ENCODE peak calls at places on chromosomes 16 and 17, in seven cellular contexts. One of them, this sample, is unnamed.

GRCh38 chr17:16491703-16492612 is at the start of gene LRRC75A:
- DNase-seq in pancreas: peak; percentile 83
- DNase-seq in CD4-positive, CD25-positive, alpha-beta regulatory T cell: peak; percentile 43
- DNase-seq in adrenal gland: peak; percentile 62
- DNase-seq in CD8-positive, alpha-beta T cell: peak; percentile 70
- DNase-seq in H1: no peak
- DNase-seq in kidney: peak; percentile 86
- DNase-seq in this sample: peak; percentile 59

GRCh38 chr16:79334127-79334526 is 266.4 kb downstream of the MAF start:
- DNase-seq in kidney: no peak
- DNase-seq in pancreas: no peak
- DNase-seq in H1: no peak
- DNase-seq in CD4-positive, CD25-positive, alpha-beta regulatory T cell: peak; percentile 16
- DNase-seq in adrenal gland: no peak
- DNase-seq in CD8-positive, alpha-beta T cell: no peak
- DNase-seq in this sample: no peak

GRCh38 chr17:77320046-77320445 is 179.3 kb downstream of the SEC14L1 start:
- DNase-seq in CD4-positive, CD25-positive, alpha-beta regulatory T cell: no peak
- DNase-seq in kidney: peak; percentile 83
- DNase-seq in H1: no peak
- DNase-seq in adrenal gland: no peak
- DNase-seq in pancreas: no peak
- DNase-seq in CD8-positive, alpha-beta T cell: no peak
- DNase-seq in this sample: no peak

GRCh38 chr16:57270221-57271062 is 14.0 kb downstream of the PLLP start:
- DNase-seq in pancreas: no peak
- DNase-seq in kidney: peak; percentile 38
- DNase-seq in adrenal gland: no peak
- DNase-seq in CD8-positive, alpha-beta T cell: no peak
- DNase-seq in H1: no peak
- DNase-seq in CD4-positive, CD25-positive, alpha-beta regulatory T cell: no peak
- DNase-seq in this sample: no peak

GRCh38 chr16:73365010-73365409 is 317.1 kb upstream of the ZFHX3 start:
- DNase-seq in H1: no peak
- DNase-seq in kidney: no peak
- DNase-seq in CD8-positive, alpha-beta T cell: no peak
- DNase-seq in CD4-positive, CD25-positive, alpha-beta regulatory T cell: no peak
- DNase-seq in adrenal gland: peak; percentile 52
- DNase-seq in pancreas: peak; percentile 66
- DNase-seq in this sample: peak; percentile 52

GRCh38 chr16:58345574-58346354 is 46.5 kb upstream of the GINS3 start:
- DNase-seq in pancreas: no peak
- DNase-seq in CD8-positive, alpha-beta T cell: no peak
- DNase-seq in H1: no peak
- DNase-seq in adrenal gland: no peak
- DNase-seq in CD4-positive, CD25-positive, alpha-beta regulatory T cell: no peak
- DNase-seq in kidney: no peak
- DNase-seq in this sample: no peak

GRCh38 chr17:55965051-55965450 is 188.2 kb upstream of the ANKFN1 start:
- DNase-seq in CD8-positive, alpha-beta T cell: no peak
- DNase-seq in adrenal gland: no peak
- DNase-seq in H1: no peak
- DNase-seq in pancreas: no peak
- DNase-seq in kidney: no peak
- DNase-seq in CD4-positive, CD25-positive, alpha-beta regulatory T cell: no peak
- DNase-seq in this sample: no peak

GRCh38 chr17:64002658-64003525 is 4.7 kb downstream of the PRR29 start:
- DNase-seq in pancreas: peak; percentile 48
- DNase-seq in kidney: no peak
- DNase-seq in CD4-positive, CD25-positive, alpha-beta regulatory T cell: no peak
- DNase-seq in adrenal gland: no peak
- DNase-seq in CD8-positive, alpha-beta T cell: no peak
- DNase-seq in H1: no peak
- DNase-seq in this sample: no peak

GRCh38 chr17:10050597-10051101 is 145.6 kb upstream of the RCVRN start:
- DNase-seq in CD4-positive, CD25-positive, alpha-beta regulatory T cell: no peak
- DNase-seq in H1: no peak
- DNase-seq in adrenal gland: no peak
- DNase-seq in CD8-positive, alpha-beta T cell: no peak
- DNase-seq in pancreas: no peak
- DNase-seq in kidney: peak; percentile 43
- DNase-seq in this sample: no peak

GRCh38 chr16:24753437-24753836 is 24.0 kb downstream of the TNRC6A start:
- DNase-seq in kidney: no peak
- DNase-seq in pancreas: no peak
- DNase-seq in CD8-positive, alpha-beta T cell: no peak
- DNase-seq in CD4-positive, CD25-positive, alpha-beta regulatory T cell: peak; percentile 43
- DNase-seq in adrenal gland: no peak
- DNase-seq in H1: no peak
- DNase-seq in this sample: no peak

GRCh38 chr17:40561871-40562611 is 3.2 kb downstream of the CCR7 start:
- DNase-seq in adrenal gland: no peak
- DNase-seq in CD4-positive, CD25-positive, alpha-beta regulatory T cell: peak; percentile 87
- DNase-seq in kidney: peak; percentile 46
- DNase-seq in CD8-positive, alpha-beta T cell: peak; percentile 71
- DNase-seq in pancreas: peak; percentile 19
- DNase-seq in H1: no peak
- DNase-seq in this sample: peak; percentile 19

GRCh38 chr16:53545433-53545832 is 42.4 kb upstream of the AKTIP start:
- DNase-seq in CD8-positive, alpha-beta T cell: peak; percentile 77
- DNase-seq in pancreas: no peak
- DNase-seq in CD4-positive, CD25-positive, alpha-beta regulatory T cell: peak; percentile 61
- DNase-seq in H1: no peak
- DNase-seq in kidney: no peak
- DNase-seq in adrenal gland: no peak
- DNase-seq in this sample: no peak

GRCh38 chr16:80940069-80940856 is 66.4 kb downstream of the CMC2 start:
- DNase-seq in adrenal gland: no peak
- DNase-seq in pancreas: no peak
- DNase-seq in kidney: no peak
- DNase-seq in H1: no peak
- DNase-seq in CD4-positive, CD25-positive, alpha-beta regulatory T cell: no peak
- DNase-seq in CD8-positive, alpha-beta T cell: no peak
- DNase-seq in this sample: no peak

GRCh38 chr17:58252141-58252540 is 13.8 kb downstream of the LPO start:
- DNase-seq in adrenal gland: no peak
- DNase-seq in H1: no peak
- DNase-seq in CD4-positive, CD25-positive, alpha-beta regulatory T cell: no peak
- DNase-seq in CD8-positive, alpha-beta T cell: peak; percentile 40
- DNase-seq in kidney: no peak
- DNase-seq in pancreas: no peak
- DNase-seq in this sample: no peak

GRCh38 chr17:56431736-56432135 is 161.8 kb upstream of the NOG start:
- DNase-seq in CD8-positive, alpha-beta T cell: no peak
- DNase-seq in adrenal gland: no peak
- DNase-seq in CD4-positive, CD25-positive, alpha-beta regulatory T cell: no peak
- DNase-seq in kidney: no peak
- DNase-seq in H1: no peak
- DNase-seq in pancreas: no peak
- DNase-seq in this sample: no peak

GRCh38 chr17:4631836-4632582 is 9.5 kb downstream of the ALOX15 start:
- DNase-seq in kidney: no peak
- DNase-seq in H1: peak; percentile 57
- DNase-seq in CD8-positive, alpha-beta T cell: no peak
- DNase-seq in pancreas: no peak
- DNase-seq in adrenal gland: no peak
- DNase-seq in CD4-positive, CD25-positive, alpha-beta regulatory T cell: no peak
- DNase-seq in this sample: no peak

GRCh38 chr17:32903774-32904673 is 23.9 kb upstream of the TMEM98 start:
- DNase-seq in pancreas: no peak
- DNase-seq in H1: no peak
- DNase-seq in adrenal gland: no peak
- DNase-seq in CD8-positive, alpha-beta T cell: no peak
- DNase-seq in kidney: no peak
- DNase-seq in CD4-positive, CD25-positive, alpha-beta regulatory T cell: no peak
- DNase-seq in this sample: no peak

GRCh38 chr16:81758376-81758775 is 20.7 kb upstream of the PLCG2 start:
- DNase-seq in CD8-positive, alpha-beta T cell: no peak
- DNase-seq in H1: no peak
- DNase-seq in kidney: no peak
- DNase-seq in CD4-positive, CD25-positive, alpha-beta regulatory T cell: no peak
- DNase-seq in pancreas: no peak
- DNase-seq in adrenal gland: no peak
- DNase-seq in this sample: no peak

GRCh38 chr17:4332296-4332970 is 34.0 kb downstream of the UBE2G1 start:
- DNase-seq in CD8-positive, alpha-beta T cell: no peak
- DNase-seq in H1: no peak
- DNase-seq in kidney: no peak
- DNase-seq in CD4-positive, CD25-positive, alpha-beta regulatory T cell: no peak
- DNase-seq in pancreas: no peak
- DNase-seq in adrenal gland: no peak
- DNase-seq in this sample: no peak

GRCh38 chr17:30920683-30921543 is 832 bp upstream of the ADAP2 start:
- DNase-seq in adrenal gland: no peak
- DNase-seq in H1: no peak
- DNase-seq in pancreas: no peak
- DNase-seq in CD4-positive, CD25-positive, alpha-beta regulatory T cell: no peak
- DNase-seq in CD8-positive, alpha-beta T cell: no peak
- DNase-seq in kidney: no peak
- DNase-seq in this sample: no peak

GRCh38 chr17:47204722-47205418 is 4.3 kb upstream of the MYL4 start:
- DNase-seq in CD4-positive, CD25-positive, alpha-beta regulatory T cell: peak; percentile 72
- DNase-seq in adrenal gland: no peak
- DNase-seq in kidney: no peak
- DNase-seq in CD8-positive, alpha-beta T cell: no peak
- DNase-seq in pancreas: no peak
- DNase-seq in H1: no peak
- DNase-seq in this sample: no peak

GRCh38 chr17:48883171-48883570 is 9.4 kb upstream of the ATP5MC1 start:
- DNase-seq in H1: no peak
- DNase-seq in kidney: no peak
- DNase-seq in pancreas: no peak
- DNase-seq in adrenal gland: no peak
- DNase-seq in CD4-positive, CD25-positive, alpha-beta regulatory T cell: no peak
- DNase-seq in CD8-positive, alpha-beta T cell: no peak
- DNase-seq in this sample: no peak

DNA sequence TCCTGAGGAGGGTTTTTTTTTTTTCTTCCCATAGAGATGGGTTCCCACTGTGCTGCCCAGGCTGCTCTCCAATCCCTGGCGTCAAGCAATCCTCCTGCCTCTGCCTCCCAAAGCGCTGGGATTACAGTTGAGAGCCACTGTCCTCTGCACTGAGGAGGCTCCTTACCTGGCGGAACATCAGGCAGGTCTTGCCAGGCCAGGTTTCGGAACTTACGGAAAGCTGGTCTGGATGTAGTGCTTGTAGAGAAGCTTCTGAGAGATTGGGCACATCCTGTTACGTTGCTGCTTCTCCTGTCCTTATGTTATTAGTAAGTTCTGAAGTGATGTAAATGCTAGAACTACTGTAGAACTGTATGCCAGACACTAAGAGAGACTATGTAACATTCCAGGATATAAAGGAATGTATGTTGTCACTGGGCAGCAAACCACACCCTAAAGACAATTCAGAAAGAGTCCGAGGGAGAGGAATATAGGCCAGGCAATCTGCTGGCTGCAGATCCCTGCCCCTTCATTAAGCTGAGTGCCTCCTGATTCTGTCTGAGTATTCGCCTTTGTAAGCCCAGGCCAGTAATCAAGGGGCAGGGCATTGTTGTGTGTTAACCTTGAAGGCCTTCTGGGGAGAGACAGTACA is 21.1 kb downstream of the ETV4 start:
- DNase-seq in adrenal gland: no peak
- DNase-seq in CD8-positive, alpha-beta T cell: no peak
- DNase-seq in H1: no peak
- DNase-seq in CD4-positive, CD25-positive, alpha-beta regulatory T cell: no peak
- DNase-seq in pancreas: no peak
- DNase-seq in kidney: no peak
- DNase-seq in this sample: no peak
- H3K36me3 ChIP-seq in adrenal gland: no peaks in the 10 kb centered on the region
- H3K36me3 ChIP-seq in CD8-positive, alpha-beta T cell: peaks cover 48% of the 10 kb centered on the region
- H3K36me3 ChIP-seq in H1: peaks cover 53% of the 10 kb centered on the region
- H3K36me3 ChIP-seq in CD4-positive, CD25-positive, alpha-beta regulatory T cell: peaks cover 65% of the 10 kb centered on the region
- H3K36me3 ChIP-seq in pancreas: peaks cover 4% of the 10 kb centered on the region
- H3K36me3 ChIP-seq in kidney: peaks cover 53% of the 10 kb centered on the region
- H3K36me3 ChIP-seq in this sample: peaks cover 88% of the 10 kb centered on the region

GRCh38 chr16:11681526-11681925 is 13.3 kb downstream of the SNN start:
- DNase-seq in H1: no peak
- DNase-seq in CD4-positive, CD25-positive, alpha-beta regulatory T cell: peak; percentile 33
- DNase-seq in CD8-positive, alpha-beta T cell: peak; percentile 46
- DNase-seq in kidney: peak; percentile 73
- DNase-seq in pancreas: no peak
- DNase-seq in adrenal gland: no peak
- DNase-seq in this sample: no peak

GRCh38 chr16:11681977-11682654 is 13.9 kb downstream of the SNN start:
- DNase-seq in H1: no peak
- DNase-seq in adrenal gland: no peak
- DNase-seq in kidney: no peak
- DNase-seq in pancreas: no peak
- DNase-seq in CD4-positive, CD25-positive, alpha-beta regulatory T cell: no peak
- DNase-seq in CD8-positive, alpha-beta T cell: no peak
- DNase-seq in this sample: peak; percentile 18

GRCh38 chr16:11677959-11678881 is 10.0 kb downstream of the SNN start:
- DNase-seq in kidney: peak; percentile 72
- DNase-seq in adrenal gland: no peak
- DNase-seq in CD8-positive, alpha-beta T cell: no peak
- DNase-seq in H1: no peak
- DNase-seq in CD4-positive, CD25-positive, alpha-beta regulatory T cell: no peak
- DNase-seq in pancreas: no peak
- DNase-seq in this sample: no peak

GRCh38 chr16:11679250-11679649 is 11.0 kb downstream of the SNN start:
- DNase-seq in pancreas: no peak
- DNase-seq in CD4-positive, CD25-positive, alpha-beta regulatory T cell: no peak
- DNase-seq in CD8-positive, alpha-beta T cell: no peak
- DNase-seq in adrenal gland: no peak
- DNase-seq in kidney: peak; percentile 62
- DNase-seq in H1: no peak
- DNase-seq in this sample: no peak

GRCh38 chr16:11679941-11680911 is 12.0 kb downstream of the SNN start:
- DNase-seq in CD8-positive, alpha-beta T cell: no peak
- DNase-seq in H1: no peak
- DNase-seq in CD4-positive, CD25-positive, alpha-beta regulatory T cell: no peak
- DNase-seq in pancreas: no peak
- DNase-seq in kidney: peak; percentile 29
- DNase-seq in adrenal gland: no peak
- DNase-seq in this sample: no peak
- H3K36me3 ChIP-seq in CD8-positive, alpha-beta T cell: peaks cover 15% of the 10 kb centered on the region
- H3K36me3 ChIP-seq in H1: peaks cover 35% of the 10 kb centered on the region
- H3K36me3 ChIP-seq in CD4-positive, CD25-positive, alpha-beta regulatory T cell: peaks cover 79% of the 10 kb centered on the region
- H3K36me3 ChIP-seq in pancreas: no peaks in the 10 kb centered on the region
- H3K36me3 ChIP-seq in kidney: peaks cover 58% of the 10 kb centered on the region
- H3K36me3 ChIP-seq in adrenal gland: no peaks in the 10 kb centered on the region
- H3K36me3 ChIP-seq in this sample: peaks cover 92% of the 10 kb centered on the region

DNA sequence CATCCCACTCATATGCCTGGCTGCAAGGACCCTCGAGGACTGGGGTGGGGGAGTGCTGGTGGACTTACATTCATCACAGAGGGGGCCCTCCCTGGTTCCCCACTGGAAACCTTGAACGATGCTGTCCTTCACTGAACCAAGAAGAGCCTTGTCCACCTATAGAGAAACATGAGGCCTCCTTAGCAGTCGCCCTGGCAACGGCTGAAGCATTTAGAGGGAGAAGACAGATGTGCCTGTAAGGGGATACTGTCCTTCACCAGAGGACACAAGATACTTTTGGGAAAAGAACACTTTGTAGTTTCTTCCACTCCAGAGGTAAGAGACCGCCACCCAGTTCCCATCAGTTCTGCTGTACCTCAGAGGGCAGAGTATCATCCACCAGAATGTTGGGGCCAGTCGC is 6.5 kb downstream of the HIGD1B start:
- DNase-seq in CD8-positive, alpha-beta T cell: no peak
- DNase-seq in H1: no peak
- DNase-seq in adrenal gland: no peak
- DNase-seq in kidney: no peak
- DNase-seq in CD4-positive, CD25-positive, alpha-beta regulatory T cell: no peak
- DNase-seq in pancreas: no peak
- DNase-seq in this sample: no peak
- H3K36me3 ChIP-seq in CD8-positive, alpha-beta T cell: peaks cover 58% of the 10 kb centered on the region
- H3K36me3 ChIP-seq in H1: peaks cover 85% of the 10 kb centered on the region
- H3K36me3 ChIP-seq in adrenal gland: no peaks in the 10 kb centered on the region
- H3K36me3 ChIP-seq in kidney: peaks cover 63% of the 10 kb centered on the region
- H3K36me3 ChIP-seq in CD4-positive, CD25-positive, alpha-beta regulatory T cell: peaks cover 83% of the 10 kb centered on the region
- H3K36me3 ChIP-seq in pancreas: peaks cover 9% of the 10 kb centered on the region
- H3K36me3 ChIP-seq in this sample: peaks cover 78% of the 10 kb centered on the region

GRCh38 chr17:51270675-51271074 is 10.3 kb downstream of the UTP18 start:
- DNase-seq in adrenal gland: no peak
- DNase-seq in pancreas: no peak
- DNase-seq in kidney: no peak
- DNase-seq in CD8-positive, alpha-beta T cell: no peak
- DNase-seq in H1: no peak
- DNase-seq in CD4-positive, CD25-positive, alpha-beta regulatory T cell: no peak
- DNase-seq in this sample: no peak
- H3K36me3 ChIP-seq in adrenal gland: no peaks in the 10 kb centered on the region
- H3K36me3 ChIP-seq in pancreas: no peaks in the 10 kb centered on the region
- H3K36me3 ChIP-seq in kidney: peaks cover 37% of the 10 kb centered on the region
- H3K36me3 ChIP-seq in CD8-positive, alpha-beta T cell: peaks cover 34% of the 10 kb centered on the region
- H3K36me3 ChIP-seq in H1: peaks cover 82% of the 10 kb centered on the region
- H3K36me3 ChIP-seq in CD4-positive, CD25-positive, alpha-beta regulatory T cell: peaks cover 91% of the 10 kb centered on the region
- H3K36me3 ChIP-seq in this sample: peaks cover 100% of the 10 kb centered on the region

This sample was measured in stomach.